ENCODE peak calls at places on chromosomes 12 and 14, in six cellular contexts. J is skeletal muscle cell; P is H9; C is upper lobe of right lung; D is left kidney; L is CD8-positive, alpha-beta memory T cell. Q is an unnamed sample.

GRCh38 chr12:6724409-6724797 is 557 bp downstream of the COPS7A start:
- DNase-seq in J (no peak), P (no peak), C (no peak), D (peak), L (no peak), Q (no peak)

GRCh38 chr12:40375076-40375475 is 150.3 kb downstream of the LRRK2 start:
- DNase-seq in J (no peak), P (no peak), C (no peak), D (no peak), L (no peak), Q (no peak)

GRCh38 chr14:81353691-81354323 is 46.3 kb downstream of the STON2 start:
- DNase-seq in J (no peak), P (no peak), C (no peak), D (no peak), L (no peak), Q (no peak)

GRCh38 chr14:94115068-94115591 is 4.6 kb downstream of the IFI27 start:
- DNase-seq in J (no peak), P (no peak), C (no peak), D (no peak), L (no peak), Q (no peak)

GRCh38 chr14:33035795-33036194 is 97.1 kb downstream of the NPAS3 start:
- DNase-seq in J (no peak), P (no peak), C (no peak), D (no peak), L (no peak), Q (no peak)

GRCh38 chr12:52257074-52257551 is 17.3 kb upstream of the KRT86 start:
- DNase-seq in J (no peak), P (no peak), C (peak), D (no peak), L (no peak), Q (no peak)

GRCh38 chr14:50846171-50846880 is 15.4 kb upstream of the NIN start:
- DNase-seq in J (peak), P (no peak), C (no peak), D (no peak), L (no peak), Q (no peak)

GRCh38 chr14:99863059-99863458 is 69.8 kb downstream of the EML1 start:
- DNase-seq in J (no peak), P (no peak), C (no peak), D (no peak), L (no peak), Q (no peak)

GRCh38 chr12:124352839-124353238 is 57.9 kb downstream of the RFLNA start:
- DNase-seq in J (no peak), P (no peak), C (peak), D (peak), L (no peak), Q (no peak)

GRCh38 chr14:32205984-32206383 is 2.9 kb upstream of the RNU6-8 start:
- DNase-seq in J (no peak), P (peak), C (no peak), D (no peak), L (no peak), Q (no peak)

GRCh38 chr12:94601972-94602517 is 48.3 kb downstream of the TMCC3 start:
- DNase-seq in J (no peak), P (no peak), C (no peak), D (no peak), L (no peak), Q (no peak)

GRCh38 chr14:26960049-26960688 is 362.3 kb upstream of the NOVA1 start:
- DNase-seq in J (no peak), P (no peak), C (no peak), D (peak), L (no peak), Q (no peak)